ENCODE peak calls at places on chromosomes 5 and 9, in five cellular contexts. G is transverse colon, O is GM23338, I is foreskin fibroblast, D is astrocyte of the cerebellum. E is an unnamed sample.

GRCh38 chr9:135898634-135899407 is 8.5 kb downstream of the CAMSAP1 start:
- DNase-seq in G (no peak), O (no peak), I (peak), D (peak), E (no peak)

GRCh38 chr9:69279084-69279729 is 45.8 kb upstream of the ENTREP1 start:
- DNase-seq in G (no peak), O (no peak), I (no peak), D (no peak), E (no peak)

GRCh38 chr9:91177081-91177480 is 184.6 kb downstream of the AUH start:
- DNase-seq in G (peak), O (no peak), I (peak), D (no peak), E (no peak)

GRCh38 chr5:139461698-139462097 is 845 bp downstream of the ECSCR start:
- DNase-seq in G (no peak), O (no peak), I (peak), D (no peak), E (no peak)

GRCh38 chr9:137454506-137455360 is 4.4 kb downstream of the NSMF start:
- DNase-seq in G (peak), O (peak), I (peak), D (no peak), E (no peak)

GRCh38 chr9:77841739-77842386 is 189.7 kb downstream of the GNAQ start:
- DNase-seq in G (no peak), O (no peak), I (no peak), D (no peak), E (no peak)

GRCh38 chr9:72443855-72444254 is 77.6 kb upstream of the TMC1 start:
- DNase-seq in G (no peak), O (no peak), I (no peak), D (no peak), E (no peak)

GRCh38 chr5:67494186-67494842 is 297.7 kb upstream of the CD180 start:
- DNase-seq in G (no peak), O (no peak), I (peak), D (no peak), E (no peak)

GRCh38 chr5:93574939-93575241 is 6.1 kb downstream of the NR2F1-AS1 start:
- DNase-seq in G (no peak), O (peak), I (no peak), D (no peak), E (no peak)

GRCh38 chr9:91639054-91639453 is 215.4 kb upstream of the NFIL3 start:
- DNase-seq in G (no peak), O (no peak), I (no peak), D (no peak), E (no peak)

GRCh38 chr5:136036991-136037705 is 8.4 kb downstream of the TGFBI start:
- DNase-seq in G (peak), O (no peak), I (peak), D (peak), E (no peak)

GRCh38 chr5:117638581-117638980 is 1064.0 kb upstream of the SEMA6A start:
- DNase-seq in G (no peak), O (no peak), I (no peak), D (no peak), E (no peak)

GRCh38 chr5:160380041-160380440 is 9.6 kb upstream of the C1QTNF2 start:
- DNase-seq in G (no peak), O (no peak), I (no peak), D (no peak), E (no peak)

GRCh38 chr5:145946112-145946861 is 9.9 kb downstream of the SH3RF2 start:
- DNase-seq in G (no peak), O (no peak), I (peak), D (peak), E (peak)

GRCh38 chr5:174413520-174414314 is 310.7 kb upstream of the MSX2 start:
- DNase-seq in G (no peak), O (no peak), I (peak), D (no peak), E (peak)

GRCh38 chr5:168706655-168707069 is 127.5 kb upstream of the PANK3 start:
- DNase-seq in G (no peak), O (peak), I (peak), D (peak), E (no peak)

GRCh38 chr9:76608562-76609254 is 149.7 kb downstream of the GCNT1 start:
- DNase-seq in G (no peak), O (no peak), I (no peak), D (no peak), E (no peak)

DNA sequence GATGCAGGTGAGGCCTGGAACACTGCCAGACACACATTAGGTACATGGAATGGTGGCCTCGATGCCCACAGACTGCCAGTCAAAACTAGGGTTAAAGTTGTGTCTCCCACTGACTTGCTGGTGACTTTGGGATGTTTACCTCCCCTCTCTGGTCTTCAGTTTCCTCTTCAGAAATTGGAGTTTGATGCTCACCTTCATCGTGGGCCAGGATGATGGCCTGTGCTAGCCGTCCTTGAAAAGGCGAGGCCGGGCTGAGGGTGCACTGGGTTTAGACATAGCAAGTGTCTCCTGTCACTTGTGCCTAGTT is 49.0 kb upstream of the FOXE1 start:
- DNase-seq in G (no peak), O (no peak), I (no peak), D (no peak), E (no peak)
- H3K4me3 ChIP-seq in G (peak), O (peak), I (no peak), D (no peak), E (no peak)

GRCh38 chr5:58357799-58358198 is 102.1 kb downstream of the PLK2 start:
- DNase-seq in G (no peak), O (no peak), I (no peak), D (no peak), E (no peak)

GRCh38 chr5:58356662-58357061 is 103.2 kb downstream of the PLK2 start:
- DNase-seq in G (no peak), O (no peak), I (no peak), D (no peak), E (no peak)

GRCh38 chr5:58360794-58361193 is 99.1 kb downstream of the PLK2 start:
- DNase-seq in G (no peak), O (no peak), I (no peak), D (no peak), E (no peak)

GRCh38 chr5:58357121-58357520 is 102.8 kb downstream of the PLK2 start:
- DNase-seq in G (no peak), O (no peak), I (peak), D (no peak), E (peak)

DNA sequence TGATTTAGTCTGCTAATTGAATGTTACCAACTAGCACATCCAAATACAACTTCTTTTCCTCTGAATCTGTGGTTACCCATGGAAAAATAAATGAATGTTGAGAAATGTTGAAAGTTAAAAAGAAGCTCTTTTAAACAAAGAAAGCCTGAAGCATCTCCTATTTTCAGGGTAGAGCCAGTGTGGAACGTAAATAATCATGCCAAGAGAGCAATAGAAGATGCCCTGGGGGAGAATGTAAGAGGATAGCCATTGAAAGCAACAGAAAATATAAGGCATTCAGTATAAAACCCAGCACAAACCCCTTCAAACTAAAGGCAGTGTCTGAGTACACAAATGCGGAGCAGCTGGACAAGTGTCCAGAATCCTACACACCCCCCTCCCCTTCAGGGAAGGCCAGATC is 101.5 kb downstream of the PLK2 start:
- DNase-seq in G (no peak), O (no peak), I (no peak), D (no peak), E (no peak)
- TF ChIP-seq CTCF in G (no peak), O (no peak), I (no peak), D (no peak), E (no peak)

GRCh38 chr9:97986466-97986865 is 3.3 kb downstream of the ANP32B start:
- DNase-seq in G (no peak), O (no peak), I (no peak), D (no peak), E (no peak)
- H3K4me3 ChIP-seq in G (no peak), O (no peak), I (no peak), D (no peak), E (no peak)

DNA sequence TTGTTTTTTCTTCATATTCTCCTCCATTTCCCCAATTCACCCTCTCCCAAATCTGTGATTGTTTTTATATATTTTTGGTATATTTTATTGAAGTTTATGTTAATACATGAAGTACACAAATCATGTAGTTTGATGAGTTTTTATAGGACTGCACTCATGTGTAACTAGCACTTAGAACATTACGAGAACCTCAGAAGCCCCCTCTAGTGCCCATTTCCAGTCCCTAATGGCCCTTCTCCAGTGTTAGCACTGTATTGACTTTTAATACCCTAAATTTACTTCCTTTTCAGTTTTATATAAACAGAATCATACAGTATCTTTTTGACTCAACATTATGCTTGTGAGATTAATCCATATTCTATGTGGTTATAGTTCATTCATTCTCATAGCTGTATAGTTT is 18.5 kb upstream of the FKTN start:
- DNase-seq in G (no peak), O (peak), I (no peak), D (no peak), E (no peak)
- TF ChIP-seq CTCF in G (no peak), O (peak), I (no peak), D (no peak), E (no peak)

GRCh38 chr5:150410524-150411244 is 2.0 kb downstream of the CD74 start:
- DNase-seq in G (peak), O (peak), I (peak), D (peak), E (no peak)
- H3K4me3 ChIP-seq in G (no peak), O (peak), I (no peak), D (no peak), E (no peak)

DNA sequence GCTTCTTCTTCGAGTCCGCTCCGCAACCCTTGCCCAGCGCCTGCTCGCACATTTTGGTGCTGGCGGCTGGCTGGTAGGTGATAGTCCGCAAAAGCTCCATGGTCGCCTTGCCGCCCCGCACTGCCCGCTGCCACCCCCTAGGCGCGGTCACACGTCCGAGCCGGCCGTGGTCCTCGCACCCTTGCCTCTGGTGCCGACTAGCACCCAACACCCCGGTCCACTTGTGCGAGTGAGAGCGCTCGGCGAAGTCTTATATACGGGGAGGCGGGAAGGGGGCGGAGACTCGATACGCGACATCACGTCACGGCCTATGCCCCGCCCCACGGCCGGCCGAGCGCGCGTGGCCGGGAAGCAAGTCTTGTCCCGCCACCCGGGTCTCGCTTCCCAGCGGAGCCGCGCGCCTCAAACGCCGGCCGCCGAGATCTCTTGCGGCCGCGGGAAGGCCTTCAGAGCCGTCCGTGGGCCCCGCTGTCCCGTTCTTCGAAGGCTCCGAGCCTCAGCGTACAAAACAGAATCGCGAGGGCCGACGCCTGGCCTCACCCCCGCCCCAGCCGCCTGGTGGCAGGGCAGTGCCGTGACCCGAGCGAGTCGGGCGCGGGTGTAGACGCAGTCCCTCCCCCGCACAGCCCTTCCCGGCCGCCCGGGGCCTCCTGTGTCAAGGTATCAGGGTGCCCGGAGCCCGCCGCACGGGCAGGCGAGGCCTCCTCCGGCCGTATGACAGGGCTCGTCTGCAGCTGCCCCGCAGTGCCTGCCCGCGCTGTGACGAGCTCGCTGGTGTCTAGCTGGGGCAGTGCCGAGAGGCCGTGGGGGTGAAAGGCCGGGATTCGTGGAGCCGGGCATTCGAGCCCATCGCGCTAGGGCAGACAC is at the start of gene PLK2:
- DNase-seq in G (peak), O (peak), I (peak), D (peak), E (peak)
- TF ChIP-seq CTCF in G (peak), O (peak), I (peak), D (peak), E (peak)

DNA sequence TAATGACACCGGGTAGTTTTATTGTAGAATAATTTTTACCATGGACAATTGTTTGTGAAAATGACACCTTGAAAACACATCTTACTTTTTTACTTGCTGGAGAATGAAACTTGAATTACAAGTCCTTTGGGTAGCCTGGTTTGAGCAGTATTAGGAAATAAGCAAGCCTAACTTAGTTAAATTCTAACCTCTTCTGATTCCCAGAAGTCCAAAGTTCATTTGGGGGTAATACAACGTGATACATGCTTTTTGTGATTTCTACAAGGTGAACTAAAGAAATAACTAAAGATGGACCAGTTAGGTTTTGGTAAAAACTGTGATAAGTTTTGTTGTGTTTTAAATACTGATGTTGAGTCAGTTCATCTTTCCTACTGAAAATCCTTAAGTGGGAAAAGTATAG is 135.4 kb upstream of the DMRT1 start:
- DNase-seq in G (no peak), O (no peak), I (no peak), D (no peak), E (no peak)
- H3K4me3 ChIP-seq in G (peak), O (no peak), I (peak), D (no peak), E (no peak)

DNA sequence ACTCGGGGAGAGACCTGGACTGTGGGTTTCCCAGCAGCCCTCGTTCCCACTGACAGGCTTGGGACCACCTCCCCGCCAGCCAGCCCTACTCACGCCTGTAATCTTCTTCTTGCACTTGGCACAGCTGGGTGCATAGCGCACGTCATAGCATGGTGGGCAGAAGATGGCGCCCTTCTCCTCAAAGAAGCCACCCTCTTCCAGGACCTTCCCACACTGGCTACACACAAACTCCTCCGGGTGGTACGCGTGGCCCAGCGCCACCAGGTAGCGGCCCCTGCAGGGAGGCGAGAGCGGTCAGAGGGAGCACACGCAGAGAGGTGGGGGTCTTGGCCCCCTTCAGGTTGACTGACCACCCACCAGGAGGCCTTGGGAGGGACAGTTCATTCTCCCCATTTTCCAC is 9.4 kb downstream of the PDLIM7 start:
- DNase-seq in G (no peak), O (no peak), I (peak), D (no peak), E (no peak)
- TF ChIP-seq CTCF in G (no peak), O (peak), I (no peak), D (no peak), E (no peak)

GRCh38 chr9:134591573-134591981 is 50.0 kb upstream of the COL5A1 start:
- DNase-seq in G (no peak), O (no peak), I (peak), D (no peak), E (no peak)
- H3K4me3 ChIP-seq in G (no peak), O (no peak), I (peak), D (no peak), E (no peak)